ENCODE peak calls at places on chromosome 9, in eight cellular contexts. M is A549, B is pancreas, H is ovary, Z is psoas muscle, Q is tibial artery, S is fibroblast of lung, I is thyroid gland. G is an unnamed sample. For H3K4me1, the result is how much of the 10 kb centered on the place peaks cover.

GRCh38 chr9:14677396-14677795 is 15.8 kb downstream of the ZDHHC21 start:
- DNase-seq in M (no peak), B (no peak), H (no peak), Z (no peak), Q (no peak), S (no peak), I (no peak), G (no peak)

GRCh38 chr9:88593537-88594185 is 58.7 kb downstream of the NXNL2 start:
- DNase-seq in M (peak), B (peak), H (peak), Z (no peak), Q (peak), S (peak), I (peak), G (no peak)

GRCh38 chr9:84679571-84679970 is 10.0 kb downstream of the NTRK2 start:
- DNase-seq in M (no peak), B (no peak), H (no peak), Z (no peak), Q (no peak), S (no peak), I (peak), G (no peak)

GRCh38 chr9:134219721-134220060 is 55.3 kb upstream of the RNU6ATAC start:
- DNase-seq in M (no peak), B (no peak), H (peak), Z (peak), Q (no peak), S (no peak), I (peak), G (no peak)

GRCh38 chr9:113578877-113579269 is 115.3 kb downstream of the RGS3 start:
- DNase-seq in M (peak), B (peak), H (no peak), Z (no peak), Q (peak), S (peak), I (peak), G (peak)

GRCh38 chr9:135744333-135745070 is 42.5 kb downstream of the KCNT1 start:
- DNase-seq in M (no peak), B (no peak), H (no peak), Z (no peak), Q (no peak), S (no peak), I (no peak), G (no peak)

GRCh38 chr9:109064963-109065701 is 51.8 kb upstream of the CTNNAL1 start:
- DNase-seq in M (peak), B (no peak), H (no peak), Z (no peak), Q (no peak), S (peak), I (no peak), G (peak)

GRCh38 chr9:95852059-95853032 is 23.1 kb upstream of the ERCC6L2 start:
- DNase-seq in M (peak), B (no peak), H (no peak), Z (no peak), Q (no peak), S (peak), I (no peak), G (no peak)

GRCh38 chr9:95058795-95059386 is 258.6 kb downstream of the FANCC start:
- DNase-seq in M (no peak), B (no peak), H (no peak), Z (no peak), Q (no peak), S (peak), I (no peak), G (no peak)

GRCh38 chr9:124455820-124456219 is 5.6 kb downstream of the ADGRD2 start:
- DNase-seq in M (no peak), B (no peak), H (no peak), Z (no peak), Q (no peak), S (no peak), I (no peak), G (no peak)

GRCh38 chr9:138065287-138065686 is 187.7 kb downstream of the CACNA1B start:
- DNase-seq in M (no peak), B (no peak), H (no peak), Z (no peak), Q (no peak), S (no peak), I (no peak), G (no peak)

GRCh38 chr9:89542461-89543021 is 44.6 kb upstream of the SEMA4D start:
- DNase-seq in M (no peak), B (no peak), H (no peak), Z (no peak), Q (no peak), S (no peak), I (no peak), G (no peak)

GRCh38 chr9:74517188-74517587 is 20.1 kb downstream of the RORB start:
- DNase-seq in M (no peak), B (no peak), H (no peak), Z (no peak), Q (no peak), S (no peak), I (no peak), G (no peak)

GRCh38 chr9:134793281-134793680 is 87.3 kb upstream of the FCN2 start:
- DNase-seq in M (no peak), B (no peak), H (no peak), Z (no peak), Q (no peak), S (no peak), I (no peak), G (no peak)

GRCh38 chr9:784202-784601 is 57.3 kb upstream of the DMRT1 start:
- DNase-seq in M (no peak), B (no peak), H (no peak), Z (no peak), Q (no peak), S (peak), I (no peak), G (no peak)

GRCh38 chr9:113184509-113184908 is 33.7 kb downstream of the SLC31A2 start:
- DNase-seq in M (no peak), B (no peak), H (no peak), Z (no peak), Q (no peak), S (no peak), I (no peak), G (peak)

GRCh38 chr9:93288891-93289883 is 105.2 kb downstream of the WNK2 start:
- DNase-seq in M (peak), B (no peak), H (peak), Z (no peak), Q (no peak), S (peak), I (no peak), G (no peak)

GRCh38 chr9:124212381-124213050 is 45.2 kb upstream of the NEK6 start:
- DNase-seq in M (no peak), B (no peak), H (no peak), Z (no peak), Q (no peak), S (peak), I (no peak), G (no peak)

DNA sequence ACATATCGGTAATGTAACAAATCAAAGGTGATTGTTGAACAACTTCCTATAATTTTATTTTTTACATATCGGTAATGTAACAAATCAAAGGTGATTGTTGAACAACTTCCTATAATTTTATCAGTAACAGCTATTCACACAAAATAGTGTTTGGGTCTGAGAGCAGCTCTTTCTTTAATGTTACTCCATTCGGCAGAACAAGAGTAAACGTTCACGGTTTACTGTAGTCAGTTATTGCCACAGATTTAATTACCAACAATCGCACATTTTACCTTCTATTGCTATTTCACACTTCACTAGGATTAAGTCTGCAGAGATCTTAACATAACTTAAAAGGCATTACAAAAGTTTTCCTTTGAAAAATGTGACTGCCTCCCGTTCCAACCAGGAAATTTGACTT is 6.4 kb downstream of the GNAQ start:
- DNase-seq in M (no peak), B (no peak), H (no peak), Z (no peak), Q (no peak), S (no peak), I (no peak), G (no peak)
- H3K4me1 ChIP-seq in M (half or more), B (half or more), H (under half), Z (under half), Q (half or more), S (under half), I (under half), G (under half)

DNA sequence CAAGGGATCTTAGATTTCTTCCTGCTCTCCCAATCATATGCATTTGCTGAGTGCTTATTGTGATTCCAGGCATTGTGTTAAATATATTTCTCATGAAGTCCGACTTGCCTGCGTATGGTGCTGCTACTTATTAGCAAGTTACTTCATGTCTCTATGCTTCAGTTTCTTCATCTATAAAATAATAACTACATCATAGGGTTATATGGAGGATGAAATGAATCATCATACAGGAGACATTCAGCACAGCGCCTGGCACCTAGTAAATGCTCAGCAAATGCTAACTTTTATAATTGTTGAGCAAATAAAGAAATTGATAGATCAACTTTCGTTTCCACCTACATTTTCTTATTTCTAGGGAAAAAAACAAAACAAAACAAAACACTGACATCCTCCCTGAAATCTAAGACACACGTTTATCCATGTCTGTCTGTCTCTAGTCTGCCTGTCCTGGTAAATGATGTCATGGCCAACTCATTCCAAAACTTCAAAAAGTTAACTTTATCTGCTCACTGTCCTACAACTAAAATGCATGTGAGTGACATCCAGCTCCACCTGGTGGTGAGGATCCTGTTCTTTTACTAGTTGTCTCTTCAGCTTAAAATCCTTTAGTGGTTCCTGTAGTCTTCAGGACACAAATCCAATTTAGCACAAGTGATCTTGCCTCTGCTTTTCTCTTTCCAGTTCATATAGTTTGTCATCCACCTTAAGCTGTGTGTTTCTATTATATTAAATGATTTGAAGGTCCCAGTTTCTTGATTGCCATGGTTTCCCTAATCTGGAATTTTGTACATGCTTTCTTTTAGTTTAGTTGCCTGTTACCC is 27.7 kb downstream of the PPP3R2 start:
- DNase-seq in M (peak), B (no peak), H (no peak), Z (no peak), Q (no peak), S (peak), I (no peak), G (peak)
- TF ChIP-seq CTCF in M (peak), B (no peak), H (no peak), Z (no peak), Q (no peak), S (peak), I (no peak), G (peak)

GRCh38 chr9:97636903-97637302 is 3.3 kb downstream of the NCBP1 start:
- DNase-seq in M (no peak), B (no peak), H (no peak), Z (no peak), Q (no peak), S (no peak), I (no peak), G (no peak)

GRCh38 chr9:97635026-97635425 is 1.4 kb downstream of the NCBP1 start:
- DNase-seq in M (no peak), B (no peak), H (no peak), Z (no peak), Q (no peak), S (no peak), I (no peak), G (peak)

GRCh38 chr9:97640290-97640689 is 6.7 kb downstream of the NCBP1 start:
- DNase-seq in M (no peak), B (no peak), H (no peak), Z (no peak), Q (no peak), S (no peak), I (no peak), G (no peak)

GRCh38 chr9:97633859-97634485 is 351 bp downstream of the NCBP1 start:
- DNase-seq in M (no peak), B (no peak), H (no peak), Z (no peak), Q (no peak), S (no peak), I (no peak), G (no peak)

DNA sequence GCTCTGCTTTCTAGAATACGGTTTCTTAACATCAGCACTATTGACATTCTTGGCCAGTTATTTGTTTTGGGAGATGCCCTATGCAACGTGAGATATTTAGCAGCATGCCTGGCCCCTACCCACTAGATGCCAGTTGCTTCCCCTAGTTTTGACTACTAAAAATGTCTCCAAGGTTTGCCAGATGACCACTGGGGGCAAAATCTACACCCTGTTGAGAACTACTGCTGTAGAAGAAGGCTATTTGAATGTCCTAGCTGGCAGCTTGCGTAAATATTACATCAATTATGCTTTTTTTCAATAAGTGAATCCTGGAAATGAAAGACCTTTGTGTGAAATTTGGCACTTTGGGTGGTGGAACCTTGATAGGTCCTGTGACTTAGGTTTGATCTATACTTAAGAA is 5.0 kb downstream of the NCBP1 start:
- DNase-seq in M (peak), B (no peak), H (no peak), Z (no peak), Q (no peak), S (no peak), I (no peak), G (no peak)
- H3K4me1 ChIP-seq in M (under half), B (under half), H (under half), Z (half or more), Q (under half), S (under half), I (under half), G (under half)

DNA sequence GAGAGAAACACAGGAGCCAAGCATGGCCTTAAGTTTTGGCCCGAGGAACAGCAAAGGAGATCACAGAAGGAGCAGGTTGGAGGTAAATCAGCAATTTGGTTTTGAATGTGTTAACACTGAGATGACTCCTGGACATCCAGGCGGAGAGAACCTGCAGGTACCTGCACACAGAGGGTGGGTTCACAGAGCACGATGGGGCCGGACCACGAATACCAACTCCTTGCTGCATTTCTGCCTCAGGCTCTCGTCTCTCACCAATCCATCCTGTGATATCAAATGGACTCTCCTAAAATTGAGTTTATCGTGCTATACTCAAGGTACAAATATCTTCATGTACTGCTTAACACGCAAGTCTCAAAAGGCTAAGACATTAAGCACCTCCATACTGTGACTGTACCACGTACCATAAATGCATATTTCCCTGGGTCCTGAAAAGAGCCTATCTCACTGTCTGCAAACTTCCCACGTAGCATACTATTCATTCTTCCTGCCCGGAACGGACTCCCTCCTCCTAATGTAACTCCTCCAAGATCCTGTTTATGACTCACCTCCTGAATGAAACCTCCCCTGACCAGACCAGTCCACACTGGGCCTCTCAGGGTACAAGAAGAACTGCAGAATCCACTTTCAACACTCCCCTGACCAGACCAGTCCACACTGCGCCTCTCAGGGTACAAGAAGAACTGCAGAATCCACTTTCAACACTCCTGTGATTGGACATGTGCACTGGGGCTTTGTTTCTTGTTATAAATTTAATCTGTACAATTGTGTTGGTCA is 380.8 kb upstream of the RFX3 start:
- DNase-seq in M (peak), B (no peak), H (no peak), Z (no peak), Q (no peak), S (peak), I (no peak), G (peak)
- TF ChIP-seq CTCF in M (no peak), B (no peak), H (no peak), Z (no peak), Q (no peak), S (no peak), I (no peak), G (no peak)

DNA sequence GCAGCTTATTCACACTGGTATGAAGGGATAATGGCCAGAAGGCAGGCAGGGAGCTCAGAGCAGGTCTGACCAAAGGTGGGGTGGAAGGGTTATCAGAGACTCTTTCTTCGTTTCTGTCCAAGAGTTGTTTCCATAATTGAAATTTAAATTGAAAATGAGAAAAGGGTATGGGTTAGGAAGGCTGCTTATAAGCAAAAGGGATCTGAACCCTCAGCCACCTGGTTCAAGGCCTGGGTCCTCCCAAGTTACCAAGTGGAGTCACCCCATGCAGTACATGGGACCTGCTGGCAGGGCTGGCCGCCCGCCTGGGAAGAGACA is 17.8 kb downstream of the EEIG1 start:
- DNase-seq in M (no peak), B (no peak), H (no peak), Z (no peak), Q (no peak), S (no peak), I (no peak), G (no peak)
- H3K4me1 ChIP-seq in M (half or more), B (half or more), H (half or more), Z (half or more), Q (half or more), S (under half), I (under half), G (under half)